ENCODE peak calls at places on chromosome 6, in ten cellular contexts. X is adrenal gland, D is WERI-Rb-1, S is spleen, C is Peyer's patch, I is lower lobe of right lung, F is A549, P is BJ, O is HL-60, G is colonic mucosa. T is an unnamed sample.

GRCh38 chr6:15090145-15090579 is 155.7 kb upstream of the JARID2 start:
- DNase-seq in X (no peak), D (peak; percentile 56), S (no peak), C (no peak), I (no peak), F (no peak), P (no peak), O (no peak), G (no peak), T (peak; percentile 36)

GRCh38 chr6:141552463-141552862 is 580.3 kb upstream of the GJE1 start:
- DNase-seq in X (no peak), D (no peak), S (no peak), C (no peak), I (no peak), F (peak; percentile 86), P (no peak), O (no peak), G (no peak), T (peak; percentile 83)

GRCh38 chr6:3001773-3002293 is 2.1 kb downstream of the NQO2 start:
- DNase-seq in X (peak; percentile 51), D (no peak), S (no peak), C (no peak), I (no peak), F (peak; percentile 88), P (no peak), O (peak; percentile 77), G (no peak), T (peak; percentile 87)

GRCh38 chr6:33375143-33375649 is 16.4 kb upstream of the KIFC1 start:
- DNase-seq in X (peak; percentile 88), D (no peak), S (no peak), C (peak; percentile 72), I (peak; percentile 73), F (peak; percentile 25), P (peak; percentile 40), O (peak; percentile 71), G (peak; percentile 68), T (peak; percentile 85)

GRCh38 chr6:143058987-143059386 is 1.7 kb upstream of the AIG1 start:
- DNase-seq in X (no peak), D (no peak), S (no peak), C (no peak), I (no peak), F (peak; percentile 31), P (no peak), O (no peak), G (no peak), T (no peak)

GRCh38 chr6:11241793-11242201 is 9.3 kb upstream of the NEDD9 start:
- DNase-seq in X (peak; percentile 29), D (no peak), S (peak; percentile 75), C (no peak), I (peak; percentile 90), F (no peak), P (no peak), O (no peak), G (no peak), T (no peak)

GRCh38 chr6:38212579-38212978 is 393.1 kb downstream of the ZFAND3 start:
- DNase-seq in X (no peak), D (no peak), S (no peak), C (no peak), I (no peak), F (no peak), P (no peak), O (no peak), G (no peak), T (no peak)

GRCh38 chr6:74369556-74369993 is 673.6 kb downstream of the CD109 start:
- DNase-seq in X (no peak), D (no peak), S (no peak), C (no peak), I (no peak), F (no peak), P (no peak), O (no peak), G (no peak), T (peak; percentile 90)

GRCh38 chr6:112031956-112032355 is 21.9 kb upstream of the CCN6 start:
- DNase-seq in X (no peak), D (no peak), S (no peak), C (no peak), I (no peak), F (no peak), P (no peak), O (no peak), G (no peak), T (no peak)

GRCh38 chr6:123415844-123416468 is 220.8 kb downstream of the TRDN start:
- DNase-seq in X (peak; percentile 71), D (peak; percentile 48), S (no peak), C (peak; percentile 58), I (no peak), F (peak; percentile 62), P (no peak), O (peak; percentile 30), G (peak; percentile 37), T (peak; percentile 1)

GRCh38 chr6:130202782-130203181 is 20.0 kb downstream of the SAMD3 start:
- DNase-seq in X (no peak), D (no peak), S (no peak), C (no peak), I (no peak), F (no peak), P (no peak), O (no peak), G (no peak), T (no peak)

GRCh38 chr6:132962936-132963579 is 148.7 kb downstream of the RPS12 start:
- DNase-seq in X (peak; percentile 72), D (peak; percentile 78), S (peak; percentile 74), C (peak; percentile 73), I (peak; percentile 61), F (peak; percentile 59), P (no peak), O (peak; percentile 34), G (peak; percentile 69), T (peak; percentile 73)

GRCh38 chr6:44222987-44223470 is 366 bp upstream of the SLC29A1 start:
- DNase-seq in X (no peak), D (no peak), S (no peak), C (no peak), I (no peak), F (no peak), P (no peak), O (no peak), G (no peak), T (no peak)

DNA sequence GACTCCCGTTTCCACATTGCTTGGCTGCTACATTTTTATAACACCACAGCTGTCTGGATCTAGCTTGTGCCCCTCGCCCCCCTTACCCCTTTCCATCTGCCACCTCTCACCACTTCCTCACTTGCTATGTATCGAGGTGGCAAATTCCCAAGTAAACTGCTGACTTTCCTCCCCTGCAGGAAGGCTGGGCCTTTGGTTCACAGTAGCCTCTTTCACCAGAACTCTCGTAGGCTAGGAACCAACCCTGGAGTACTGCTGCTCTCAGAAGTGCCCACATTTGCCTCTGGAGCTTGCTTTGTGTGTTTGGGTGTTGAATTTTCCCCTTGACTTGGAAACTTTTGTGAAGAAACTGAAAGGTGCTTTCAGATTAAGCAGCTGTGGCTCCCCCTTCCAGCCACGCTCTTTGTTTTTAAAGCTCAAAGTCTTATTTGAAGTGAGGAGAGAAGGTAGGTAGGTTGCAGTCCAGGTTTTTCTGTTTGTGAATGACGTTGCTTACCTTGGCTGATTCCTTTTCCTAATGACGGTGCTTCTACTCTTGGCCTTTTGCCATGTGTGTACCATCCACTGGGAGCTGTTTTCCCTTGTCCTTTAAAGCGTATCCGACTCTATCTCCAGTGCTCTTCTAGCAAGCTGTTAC is 90.4 kb downstream of the CARMIL1 start:
- DNase-seq in X (no peak), D (peak; percentile 24), S (no peak), C (no peak), I (no peak), F (no peak), P (no peak), O (no peak), G (peak; percentile 48), T (no peak)
- H3K4me3 ChIP-seq in X (no peak overlapping the region), D (no peak overlapping the region), S (no peak overlapping the region), C (peak overlapping the region; percentile 11), I (no peak overlapping the region), F (no peak overlapping the region), P (no peak overlapping the region), O (no peak overlapping the region), G (no peak overlapping the region), T (no peak overlapping the region)

DNA sequence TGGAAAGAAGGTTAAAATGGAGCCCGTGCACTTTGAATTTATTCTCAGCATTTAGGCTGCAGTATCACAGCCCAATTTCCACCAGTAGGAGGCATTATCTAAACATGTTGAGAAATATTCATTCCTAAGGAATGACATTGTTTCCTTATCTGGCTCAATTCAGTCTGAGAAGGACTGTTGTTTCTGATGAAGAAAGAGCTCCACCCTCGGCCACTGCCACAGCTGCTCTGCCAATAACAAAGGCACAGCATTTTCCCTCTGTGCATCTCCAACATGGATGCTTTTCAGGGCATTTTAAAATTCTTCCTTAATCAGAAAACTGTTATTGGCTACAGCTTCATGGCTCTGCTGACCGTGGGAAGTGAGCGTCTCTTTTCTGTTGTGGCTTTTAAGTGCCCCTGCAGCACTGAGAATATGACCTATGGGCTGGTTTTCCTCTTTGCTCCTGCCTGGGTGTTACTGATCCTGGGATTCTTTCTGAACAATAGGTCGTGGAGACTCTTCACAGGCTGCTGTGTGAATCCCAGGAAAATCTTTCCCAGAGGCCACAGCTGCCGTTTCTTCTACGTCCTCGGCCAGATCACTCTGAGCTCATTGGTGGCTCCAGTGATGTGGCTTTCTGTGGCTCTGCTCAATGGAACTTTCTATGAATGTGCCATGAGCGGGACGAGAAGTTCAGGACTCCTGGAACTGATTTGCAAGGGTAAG is at the start of gene CALHM5:
- DNase-seq in X (peak; percentile 36), D (no peak), S (no peak), C (no peak), I (no peak), F (peak; percentile 76), P (peak; percentile 58), O (no peak), G (peak; percentile 24), T (peak; percentile 85)
- TF ChIP-seq CTCF in X (peak; percentile 70), D (no peak), S (peak; percentile 49), C (peak; percentile 36), I (peak; percentile 65), F (peak; percentile 50), P (peak; percentile 68), O (no peak), G (peak; percentile 41), T (peak; percentile 73)

GRCh38 chr6:117253785-117254184 is 11.6 kb upstream of the VGLL2 start:
- DNase-seq in X (no peak), D (no peak), S (no peak), C (no peak), I (no peak), F (no peak), P (no peak), O (no peak), G (no peak), T (no peak)
- H3K4me3 ChIP-seq in X (no peak overlapping the region), D (no peak overlapping the region), S (no peak overlapping the region), C (no peak overlapping the region), I (no peak overlapping the region), F (no peak overlapping the region), P (no peak overlapping the region), O (no peak overlapping the region), G (no peak overlapping the region), T (no peak overlapping the region)

DNA sequence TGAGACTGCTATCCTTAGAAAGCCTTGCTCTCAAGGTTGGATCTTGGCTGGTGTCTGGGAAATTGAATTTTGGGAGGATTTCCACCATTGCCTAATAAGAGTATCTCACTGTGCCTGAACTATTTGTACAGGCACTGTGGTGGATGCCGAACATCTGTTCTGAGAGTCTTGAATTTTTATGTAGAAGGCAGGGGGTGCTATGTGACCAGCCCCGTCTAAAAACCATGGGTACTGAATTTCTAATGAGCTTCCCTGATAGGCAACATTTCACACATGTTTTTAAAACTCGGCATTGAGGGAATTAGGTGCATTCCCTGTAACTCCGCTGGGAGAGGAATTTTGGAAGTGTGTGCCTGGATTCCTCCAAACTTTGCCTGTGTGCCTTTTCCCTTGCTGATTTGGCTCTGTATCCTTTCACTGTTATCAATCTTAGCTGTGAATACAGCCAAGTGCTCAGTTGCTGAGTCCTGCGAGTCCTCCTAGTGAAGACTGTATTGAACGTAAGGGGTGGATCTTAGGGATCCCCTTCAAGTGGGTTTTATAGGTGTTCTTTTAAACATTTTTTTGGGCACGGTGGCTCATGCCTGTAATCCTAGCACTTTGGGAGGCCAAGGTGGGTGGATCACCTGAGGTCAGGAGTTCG is 27.6 kb upstream of the SCAF8 start:
- DNase-seq in X (no peak), D (no peak), S (no peak), C (no peak), I (no peak), F (no peak), P (no peak), O (peak; percentile 7), G (no peak), T (no peak)
- TF ChIP-seq CTCF in X (peak; percentile 11), D (no peak), S (no peak), C (no peak), I (no peak), F (no peak), P (no peak), O (no peak), G (no peak), T (no peak)

T was measured in foreskin fibroblast.